ENCODE peak calls at places on chromosomes 11 and 22, in seven cellular contexts. K is AG08395, M is midbrain, D is M059J, H is uterus, R is RWPE1, A is HCEC 1CT. Q is an unnamed sample.

GRCh38 chr22:32564170-32565001 is 89.8 kb downstream of the FBXO7 start:
- DNase-seq in R (no peak), K (peak), M (no peak), H (no peak), D (peak), A (no peak), Q (no peak)

GRCh38 chr11:35317253-35317652 is 102.1 kb downstream of the SLC1A2 start:
- DNase-seq in K (no peak), R (no peak), M (no peak), A (no peak), D (no peak), H (no peak), Q (peak)

GRCh38 chr11:124670732-124671131 is 2.8 kb downstream of the SIAE start:
- DNase-seq in R (no peak), A (no peak), H (no peak), D (peak), M (no peak), K (no peak), Q (no peak)

GRCh38 chr11:13136272-13136596 is 127.1 kb downstream of the RASSF10 start:
- DNase-seq in D (no peak), K (no peak), H (no peak), R (no peak), A (no peak), M (no peak), Q (no peak)

GRCh38 chr11:120441592-120441991 is 70.0 kb upstream of the GRIK4 start:
- DNase-seq in D (no peak), M (no peak), R (no peak), A (no peak), K (no peak), H (no peak), Q (no peak)

GRCh38 chr22:46845281-46846153 is 83.1 kb downstream of the TBC1D22A start:
- DNase-seq in H (no peak), D (no peak), R (no peak), A (peak), K (peak), M (peak), Q (no peak)

GRCh38 chr11:82682003-82682751 is 51.5 kb downstream of the FAM181B start:
- DNase-seq in R (peak), A (peak), M (peak), D (peak), K (peak), H (no peak), Q (no peak)

GRCh38 chr11:74953448-74953847 is 4.4 kb downstream of the SPCS2 start:
- DNase-seq in D (no peak), K (no peak), A (no peak), R (no peak), H (no peak), M (no peak), Q (no peak)

GRCh38 chr11:2537896-2538855 is 93.4 kb downstream of the KCNQ1 start:
- DNase-seq in A (no peak), D (no peak), H (no peak), M (no peak), R (no peak), K (no peak), Q (peak)

GRCh38 chr11:119474682-119475596 is 52.0 kb upstream of the THY1 start:
- DNase-seq in R (peak), H (peak), M (peak), A (peak), D (peak), K (peak), Q (no peak)

GRCh38 chr22:41341990-41342389 is 39.8 kb upstream of the TEF start:
- DNase-seq in R (no peak), H (no peak), A (no peak), M (no peak), K (no peak), D (no peak), Q (no peak)

GRCh38 chr11:1387961-1388762 is 1.6 kb upstream of the BRSK2 start:
- DNase-seq in K (no peak), M (no peak), D (no peak), H (no peak), A (no peak), R (no peak), Q (peak)

GRCh38 chr22:22143448-22143847 is 101.1 kb upstream of the VPREB1 start:
- DNase-seq in K (no peak), M (no peak), A (no peak), H (no peak), D (no peak), R (no peak), Q (no peak)

GRCh38 chr11:11558826-11559225 is 63.0 kb downstream of the GALNT18 start:
- DNase-seq in M (no peak), A (no peak), D (no peak), H (no peak), K (no peak), R (no peak), Q (no peak)

GRCh38 chr11:2399488-2400068 is 972 bp upstream of the TSSC4 start:
- DNase-seq in M (no peak), K (no peak), A (no peak), R (no peak), H (no peak), D (no peak), Q (no peak)

GRCh38 chr11:132452616-132453015 is 1079.7 kb downstream of the OPCML start:
- DNase-seq in K (no peak), D (peak), A (no peak), R (no peak), M (no peak), H (no peak), Q (no peak)

GRCh38 chr22:32206774-32207758 is 2.2 kb upstream of the RFPL2 start:
- DNase-seq in M (no peak), K (no peak), H (no peak), A (peak), D (peak), R (no peak), Q (peak)

GRCh38 chr11:64206457-64207246 is at the start of gene FERMT3:
- DNase-seq in R (no peak), K (no peak), D (no peak), A (no peak), M (no peak), H (no peak), Q (no peak)

GRCh38 chr22:29163808-29164207 is 41.9 kb upstream of the EMID1 start:
- DNase-seq in H (no peak), K (no peak), M (no peak), R (no peak), D (no peak), A (no peak), Q (no peak)

GRCh38 chr22:30396871-30397655 is at the start of gene SEC14L2:
- DNase-seq in K (peak), D (peak), H (peak), M (peak), A (peak), R (peak), Q (peak)

GRCh38 chr22:44297662-44298061 is 15.1 kb downstream of the SHISAL1 start:
- DNase-seq in M (no peak), A (no peak), H (no peak), D (no peak), R (no peak), K (no peak), Q (no peak)

GRCh38 chr22:27883656-27884350 is 35.3 kb downstream of the PITPNB start:
- DNase-seq in D (no peak), K (no peak), A (no peak), R (no peak), H (no peak), M (no peak), Q (no peak)

GRCh38 chr11:132844956-132845355 is 687.3 kb downstream of the OPCML start:
- DNase-seq in R (peak), M (no peak), D (peak), K (peak), H (no peak), A (peak), Q (no peak)

GRCh38 chr22:35629406-35630234 is 12.5 kb upstream of the MB start:
- DNase-seq in H (peak), A (peak), M (no peak), K (peak), R (peak), D (peak), Q (peak)

GRCh38 chr22:23192133-23192532 is 11.8 kb downstream of the BCR start:
- DNase-seq in H (no peak), A (no peak), M (no peak), D (no peak), R (no peak), K (no peak), Q (no peak)

GRCh38 chr22:44131989-44132685 is 48.6 kb upstream of the PARVG start:
- DNase-seq in M (no peak), R (no peak), H (no peak), D (no peak), K (no peak), A (no peak), Q (no peak)

GRCh38 chr22:23237201-23237798 is 57.0 kb downstream of the BCR start:
- DNase-seq in H (peak), A (no peak), R (no peak), K (no peak), D (no peak), M (no peak), Q (peak)

Q was measured in pancreas.